ENCODE peak calls at places on chromosomes 12 and 14, in eight cellular contexts. One of them, this sample, is unnamed.

GRCh38 chr12:60752589-60752988 is 1156.8 kb downstream of the SLC16A7 start:
- DNase-seq in epithelial cell of esophagus: no peak
- DNase-seq in cardiac fibroblast: no peak
- DNase-seq in body of pancreas: no peak
- DNase-seq in stomach: no peak
- DNase-seq in lower lobe of right lung: no peak
- DNase-seq in HFFc6: no peak
- DNase-seq in AG10803: no peak
- DNase-seq in this sample: no peak

GRCh38 chr12:87082756-87083155 is 826.6 kb upstream of the MGAT4C start:
- DNase-seq in epithelial cell of esophagus: peak
- DNase-seq in cardiac fibroblast: no peak
- DNase-seq in body of pancreas: no peak
- DNase-seq in stomach: no peak
- DNase-seq in lower lobe of right lung: no peak
- DNase-seq in HFFc6: no peak
- DNase-seq in AG10803: no peak
- DNase-seq in this sample: no peak

GRCh38 chr14:101185946-101186345 is 282.4 kb upstream of the RTL1 start:
- DNase-seq in epithelial cell of esophagus: no peak
- DNase-seq in cardiac fibroblast: no peak
- DNase-seq in body of pancreas: no peak
- DNase-seq in stomach: no peak
- DNase-seq in lower lobe of right lung: no peak
- DNase-seq in HFFc6: no peak
- DNase-seq in AG10803: no peak
- DNase-seq in this sample: no peak

GRCh38 chr12:48109424-48109823 is 3.5 kb upstream of the SENP1 start:
- DNase-seq in epithelial cell of esophagus: peak
- DNase-seq in cardiac fibroblast: no peak
- DNase-seq in body of pancreas: no peak
- DNase-seq in stomach: no peak
- DNase-seq in lower lobe of right lung: no peak
- DNase-seq in HFFc6: no peak
- DNase-seq in AG10803: no peak
- DNase-seq in this sample: no peak

GRCh38 chr12:47970843-47971242 is 7.4 kb downstream of the TMEM106C start:
- DNase-seq in epithelial cell of esophagus: no peak
- DNase-seq in cardiac fibroblast: no peak
- DNase-seq in body of pancreas: no peak
- DNase-seq in stomach: no peak
- DNase-seq in lower lobe of right lung: no peak
- DNase-seq in HFFc6: no peak
- DNase-seq in AG10803: no peak
- DNase-seq in this sample: no peak

GRCh38 chr12:96401061-96401871 is 1.0 kb upstream of the CDK17 start:
- DNase-seq in epithelial cell of esophagus: peak
- DNase-seq in cardiac fibroblast: peak
- DNase-seq in body of pancreas: peak
- DNase-seq in stomach: no peak
- DNase-seq in lower lobe of right lung: no peak
- DNase-seq in HFFc6: peak
- DNase-seq in AG10803: peak
- DNase-seq in this sample: no peak

GRCh38 chr14:56004807-56005579 is 113.2 kb upstream of the PELI2 start:
- DNase-seq in epithelial cell of esophagus: peak
- DNase-seq in cardiac fibroblast: peak
- DNase-seq in body of pancreas: peak
- DNase-seq in stomach: peak
- DNase-seq in lower lobe of right lung: peak
- DNase-seq in HFFc6: peak
- DNase-seq in AG10803: peak
- DNase-seq in this sample: no peak

GRCh38 chr14:92877757-92878431 is 45.1 kb upstream of the CHGA start:
- DNase-seq in epithelial cell of esophagus: no peak
- DNase-seq in cardiac fibroblast: peak
- DNase-seq in body of pancreas: peak
- DNase-seq in stomach: no peak
- DNase-seq in lower lobe of right lung: peak
- DNase-seq in HFFc6: no peak
- DNase-seq in AG10803: peak
- DNase-seq in this sample: no peak

GRCh38 chr12:12081836-12082497 is 11.2 kb downstream of the BCL2L14 start:
- DNase-seq in epithelial cell of esophagus: peak
- DNase-seq in cardiac fibroblast: peak
- DNase-seq in body of pancreas: peak
- DNase-seq in stomach: no peak
- DNase-seq in lower lobe of right lung: no peak
- DNase-seq in HFFc6: peak
- DNase-seq in AG10803: peak
- DNase-seq in this sample: no peak

GRCh38 chr12:68565391-68565903 is 45.3 kb upstream of the RAP1B start:
- DNase-seq in epithelial cell of esophagus: peak
- DNase-seq in cardiac fibroblast: peak
- DNase-seq in body of pancreas: no peak
- DNase-seq in stomach: no peak
- DNase-seq in lower lobe of right lung: no peak
- DNase-seq in HFFc6: peak
- DNase-seq in AG10803: peak
- DNase-seq in this sample: no peak

GRCh38 chr14:92997343-92998061 is 74.6 kb downstream of the CHGA start:
- DNase-seq in epithelial cell of esophagus: no peak
- DNase-seq in cardiac fibroblast: no peak
- DNase-seq in body of pancreas: no peak
- DNase-seq in stomach: no peak
- DNase-seq in lower lobe of right lung: no peak
- DNase-seq in HFFc6: no peak
- DNase-seq in AG10803: peak
- DNase-seq in this sample: no peak

GRCh38 chr14:99601301-99601945 is 2.6 kb downstream of the CCDC85C start:
- DNase-seq in epithelial cell of esophagus: no peak
- DNase-seq in cardiac fibroblast: peak
- DNase-seq in body of pancreas: peak
- DNase-seq in stomach: no peak
- DNase-seq in lower lobe of right lung: no peak
- DNase-seq in HFFc6: no peak
- DNase-seq in AG10803: peak
- DNase-seq in this sample: no peak

GRCh38 chr12:25058619-25059018 is 109.7 kb upstream of the BCAT1 start:
- DNase-seq in epithelial cell of esophagus: no peak
- DNase-seq in cardiac fibroblast: no peak
- DNase-seq in body of pancreas: no peak
- DNase-seq in stomach: no peak
- DNase-seq in lower lobe of right lung: no peak
- DNase-seq in HFFc6: no peak
- DNase-seq in AG10803: no peak
- DNase-seq in this sample: no peak

GRCh38 chr14:53630336-53630735 is 326.3 kb downstream of the BMP4 start:
- DNase-seq in epithelial cell of esophagus: no peak
- DNase-seq in cardiac fibroblast: peak
- DNase-seq in body of pancreas: peak
- DNase-seq in stomach: no peak
- DNase-seq in lower lobe of right lung: no peak
- DNase-seq in HFFc6: no peak
- DNase-seq in AG10803: no peak
- DNase-seq in this sample: no peak

GRCh38 chr14:53858344-53858682 is 98.3 kb downstream of the BMP4 start:
- DNase-seq in epithelial cell of esophagus: no peak
- DNase-seq in cardiac fibroblast: no peak
- DNase-seq in body of pancreas: no peak
- DNase-seq in stomach: no peak
- DNase-seq in lower lobe of right lung: no peak
- DNase-seq in HFFc6: no peak
- DNase-seq in AG10803: no peak
- DNase-seq in this sample: no peak

GRCh38 chr12:120474092-120474960 is 4.8 kb upstream of the SRSF9 start:
- DNase-seq in epithelial cell of esophagus: peak
- DNase-seq in cardiac fibroblast: peak
- DNase-seq in body of pancreas: peak
- DNase-seq in stomach: no peak
- DNase-seq in lower lobe of right lung: no peak
- DNase-seq in HFFc6: peak
- DNase-seq in AG10803: peak
- DNase-seq in this sample: no peak

GRCh38 chr12:104494137-104494815 is 37.5 kb downstream of the CHST11 start:
- DNase-seq in epithelial cell of esophagus: no peak
- DNase-seq in cardiac fibroblast: no peak
- DNase-seq in body of pancreas: peak
- DNase-seq in stomach: no peak
- DNase-seq in lower lobe of right lung: peak
- DNase-seq in HFFc6: no peak
- DNase-seq in AG10803: peak
- DNase-seq in this sample: no peak

GRCh38 chr12:79737875-79738718 is 47.3 kb upstream of the PAWR start:
- DNase-seq in epithelial cell of esophagus: peak
- DNase-seq in cardiac fibroblast: peak
- DNase-seq in body of pancreas: peak
- DNase-seq in stomach: peak
- DNase-seq in lower lobe of right lung: no peak
- DNase-seq in HFFc6: peak
- DNase-seq in AG10803: peak
- DNase-seq in this sample: no peak

DNA sequence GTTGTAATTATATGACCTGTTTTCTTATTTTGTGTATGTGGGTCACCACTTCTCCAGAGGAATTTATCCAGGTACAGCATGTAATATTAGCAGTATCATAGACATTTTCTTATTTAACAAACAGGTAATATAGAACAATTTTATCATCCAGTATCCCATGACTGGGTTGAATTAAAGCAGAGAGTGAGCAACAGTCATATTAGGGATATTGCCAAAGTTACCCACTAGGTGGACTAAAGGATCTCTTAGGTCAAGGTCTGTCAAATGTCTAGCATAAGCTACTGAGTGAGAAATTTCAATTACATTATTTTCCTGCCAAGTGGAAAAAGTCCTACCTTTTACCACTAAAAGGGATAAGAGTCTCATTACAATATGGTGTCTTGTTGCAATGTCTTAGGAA is 62.1 kb upstream of the TRIM9 start:
- DNase-seq in epithelial cell of esophagus: peak
- DNase-seq in cardiac fibroblast: peak
- DNase-seq in body of pancreas: no peak
- DNase-seq in stomach: no peak
- DNase-seq in lower lobe of right lung: no peak
- DNase-seq in HFFc6: no peak
- DNase-seq in AG10803: peak
- DNase-seq in this sample: no peak
- TF ChIP-seq CTCF in epithelial cell of esophagus: peak
- TF ChIP-seq CTCF in cardiac fibroblast: peak
- TF ChIP-seq CTCF in body of pancreas: peak
- TF ChIP-seq CTCF in stomach: no peak
- TF ChIP-seq CTCF in lower lobe of right lung: peak
- TF ChIP-seq CTCF in HFFc6: peak
- TF ChIP-seq CTCF in AG10803: peak
- TF ChIP-seq CTCF in this sample: peak

DNA sequence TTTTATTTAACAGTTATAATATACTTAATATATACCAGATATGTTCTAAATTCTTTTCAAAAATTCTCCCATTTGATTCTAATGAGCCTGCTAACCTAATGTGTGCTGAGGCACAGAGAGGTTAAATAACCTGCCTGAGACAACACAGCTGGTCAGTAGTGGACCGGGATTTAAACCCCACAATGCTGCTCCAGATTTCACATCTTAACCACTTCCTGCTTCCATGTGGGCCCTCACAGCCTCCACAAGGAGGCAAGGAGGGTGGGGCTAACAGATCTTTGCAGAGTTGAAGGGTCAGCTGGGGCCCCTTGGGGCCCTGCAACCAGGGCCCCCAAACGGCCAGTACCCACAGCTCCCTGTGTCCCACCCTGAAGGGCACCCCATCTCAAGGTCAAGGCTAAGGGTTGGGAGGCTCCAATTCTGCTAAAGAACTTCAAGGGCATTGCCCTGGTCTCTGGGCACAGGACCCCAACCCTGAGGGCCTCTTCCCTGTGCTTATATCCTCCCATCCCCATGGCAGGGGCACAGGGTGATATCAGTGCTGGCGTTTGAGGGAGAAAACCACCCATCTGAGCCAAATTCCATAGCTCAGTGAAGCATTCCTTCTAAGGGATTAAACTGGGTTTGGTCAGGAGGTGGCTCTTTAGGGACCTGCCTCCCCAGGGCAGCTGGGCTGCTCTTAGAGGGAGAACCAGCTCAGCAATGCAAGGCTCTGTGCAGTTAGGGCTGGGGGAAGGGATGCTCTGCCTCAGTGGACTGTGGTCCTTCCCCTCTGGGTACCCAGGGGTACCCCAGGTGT is 2.2 kb downstream of the KRT80 start:
- DNase-seq in epithelial cell of esophagus: no peak
- DNase-seq in cardiac fibroblast: peak
- DNase-seq in body of pancreas: no peak
- DNase-seq in stomach: no peak
- DNase-seq in lower lobe of right lung: no peak
- DNase-seq in HFFc6: peak
- DNase-seq in AG10803: peak
- DNase-seq in this sample: no peak
- TF ChIP-seq CTCF in epithelial cell of esophagus: no peak
- TF ChIP-seq CTCF in cardiac fibroblast: no peak
- TF ChIP-seq CTCF in body of pancreas: no peak
- TF ChIP-seq CTCF in stomach: no peak
- TF ChIP-seq CTCF in lower lobe of right lung: no peak
- TF ChIP-seq CTCF in HFFc6: no peak
- TF ChIP-seq CTCF in AG10803: no peak
- TF ChIP-seq CTCF in this sample: no peak

GRCh38 chr12:109675411-109675810 is 38.2 kb upstream of the FAM222A start:
- DNase-seq in epithelial cell of esophagus: no peak
- DNase-seq in cardiac fibroblast: no peak
- DNase-seq in body of pancreas: no peak
- DNase-seq in stomach: no peak
- DNase-seq in lower lobe of right lung: no peak
- DNase-seq in HFFc6: no peak
- DNase-seq in AG10803: no peak
- DNase-seq in this sample: no peak
- TF ChIP-seq CTCF in epithelial cell of esophagus: no peak
- TF ChIP-seq CTCF in cardiac fibroblast: no peak
- TF ChIP-seq CTCF in body of pancreas: no peak
- TF ChIP-seq CTCF in stomach: no peak
- TF ChIP-seq CTCF in lower lobe of right lung: no peak
- TF ChIP-seq CTCF in HFFc6: no peak
- TF ChIP-seq CTCF in AG10803: no peak
- TF ChIP-seq CTCF in this sample: no peak

DNA sequence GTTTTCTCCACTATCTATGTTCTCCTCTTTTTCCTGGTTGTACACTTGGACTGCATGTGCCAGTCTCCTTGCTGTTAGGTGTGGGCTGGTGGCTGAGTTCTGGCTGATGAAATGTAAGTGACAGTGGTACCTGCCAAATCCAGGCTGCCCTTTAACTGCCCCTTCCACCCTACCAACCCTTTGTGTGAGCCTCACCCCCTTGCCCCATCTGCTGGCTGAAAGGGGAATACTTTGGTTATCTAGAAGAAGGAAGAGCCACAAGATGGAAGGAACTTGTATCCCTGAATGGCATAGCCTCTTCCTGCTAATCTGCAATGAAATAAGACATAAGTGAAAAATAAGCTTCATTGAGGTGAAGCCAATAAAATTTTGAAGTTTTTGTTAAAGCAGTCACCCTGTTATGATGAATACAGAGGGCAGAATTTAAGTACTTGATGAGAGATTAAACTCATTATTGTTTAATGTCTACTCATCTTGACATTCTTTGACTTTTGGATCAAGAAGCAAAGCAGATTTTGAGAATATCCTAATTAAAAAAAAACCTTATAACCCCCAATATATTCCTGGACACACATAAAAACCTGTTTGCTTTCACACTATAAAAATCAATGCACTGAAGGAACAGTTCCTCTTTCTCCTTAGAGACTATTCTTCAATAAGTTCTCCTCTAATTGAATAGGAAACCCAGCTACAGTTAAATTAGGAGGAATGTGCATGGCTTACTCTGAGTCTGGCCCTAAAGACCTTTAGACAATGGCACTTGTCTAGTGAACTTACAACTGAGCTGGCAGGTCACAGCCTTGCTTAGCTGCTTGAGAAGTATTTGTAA is 262.6 kb upstream of the BTG1 start:
- DNase-seq in epithelial cell of esophagus: peak
- DNase-seq in cardiac fibroblast: peak
- DNase-seq in body of pancreas: peak
- DNase-seq in stomach: peak
- DNase-seq in lower lobe of right lung: no peak
- DNase-seq in HFFc6: peak
- DNase-seq in AG10803: peak
- DNase-seq in this sample: no peak
- TF ChIP-seq CTCF in epithelial cell of esophagus: peak
- TF ChIP-seq CTCF in cardiac fibroblast: peak
- TF ChIP-seq CTCF in body of pancreas: no peak
- TF ChIP-seq CTCF in stomach: peak
- TF ChIP-seq CTCF in lower lobe of right lung: peak
- TF ChIP-seq CTCF in HFFc6: peak
- TF ChIP-seq CTCF in AG10803: peak
- TF ChIP-seq CTCF in this sample: peak

This sample was measured in progenitor cell of endocrine pancreas.